ENCODE peak calls at places on chromosome 6, in eight cellular contexts. One of them, this sample, is unnamed.
A peak's percentile ranks its signal among the peaks of the same experiment; 100 is the strongest.

GRCh38 chr6:110738899-110739365 is 76.3 kb downstream of the CDK19 start:
- DNase-seq in AG09319: no peak
- DNase-seq in amniotic stem cell: no peak
- DNase-seq in IMR-90: no peak
- DNase-seq in cardiac fibroblast: no peak
- DNase-seq in NCI-H774: no peak
- DNase-seq in astrocyte of the cerebellum: no peak
- DNase-seq in GM12865: no peak
- DNase-seq in this sample: no peak

GRCh38 chr6:133132092-133132491 is 109.1 kb upstream of the EYA4 start:
- DNase-seq in amniotic stem cell: no peak
- DNase-seq in AG09319: no peak
- DNase-seq in GM12865: no peak
- DNase-seq in cardiac fibroblast: no peak
- DNase-seq in NCI-H774: peak; percentile 30
- DNase-seq in IMR-90: peak; percentile 40
- DNase-seq in astrocyte of the cerebellum: no peak
- DNase-seq in this sample: no peak

GRCh38 chr6:118663993-118664985 is 12.9 kb upstream of the CEP85L start:
- DNase-seq in astrocyte of the cerebellum: no peak
- DNase-seq in AG09319: no peak
- DNase-seq in GM12865: no peak
- DNase-seq in amniotic stem cell: no peak
- DNase-seq in NCI-H774: no peak
- DNase-seq in IMR-90: no peak
- DNase-seq in cardiac fibroblast: no peak
- DNase-seq in this sample: no peak

GRCh38 chr6:43758617-43759050 is 11.4 kb upstream of the VEGFA start:
- DNase-seq in amniotic stem cell: no peak
- DNase-seq in GM12865: no peak
- DNase-seq in astrocyte of the cerebellum: no peak
- DNase-seq in cardiac fibroblast: no peak
- DNase-seq in AG09319: no peak
- DNase-seq in NCI-H774: no peak
- DNase-seq in IMR-90: no peak
- DNase-seq in this sample: no peak

GRCh38 chr6:36357872-36358234 is 21.2 kb upstream of the BNIP5 start:
- DNase-seq in GM12865: peak; percentile 64
- DNase-seq in astrocyte of the cerebellum: no peak
- DNase-seq in AG09319: no peak
- DNase-seq in NCI-H774: no peak
- DNase-seq in IMR-90: no peak
- DNase-seq in amniotic stem cell: no peak
- DNase-seq in cardiac fibroblast: no peak
- DNase-seq in this sample: no peak

GRCh38 chr6:25788305-25788922 is 33.9 kb downstream of the SLC17A4 start:
- DNase-seq in NCI-H774: no peak
- DNase-seq in AG09319: peak; percentile 12
- DNase-seq in cardiac fibroblast: peak; percentile 70
- DNase-seq in amniotic stem cell: no peak
- DNase-seq in GM12865: peak; percentile 49
- DNase-seq in astrocyte of the cerebellum: no peak
- DNase-seq in IMR-90: peak; percentile 51
- DNase-seq in this sample: peak; percentile 52

GRCh38 chr6:73074175-73074574 is 151.1 kb downstream of the KHDC1L start:
- DNase-seq in AG09319: no peak
- DNase-seq in cardiac fibroblast: no peak
- DNase-seq in astrocyte of the cerebellum: peak; percentile 72
- DNase-seq in NCI-H774: no peak
- DNase-seq in IMR-90: peak; percentile 83
- DNase-seq in amniotic stem cell: no peak
- DNase-seq in GM12865: no peak
- DNase-seq in this sample: peak; percentile 61

GRCh38 chr6:134932535-134933470 is 17.1 kb downstream of the ALDH8A1 start:
- DNase-seq in NCI-H774: no peak
- DNase-seq in astrocyte of the cerebellum: no peak
- DNase-seq in GM12865: no peak
- DNase-seq in AG09319: no peak
- DNase-seq in IMR-90: no peak
- DNase-seq in amniotic stem cell: no peak
- DNase-seq in cardiac fibroblast: no peak
- DNase-seq in this sample: no peak

GRCh38 chr6:150016324-150017185 is 8.8 kb downstream of the RAET1L start:
- DNase-seq in cardiac fibroblast: peak; percentile 80
- DNase-seq in NCI-H774: peak; percentile 59
- DNase-seq in AG09319: peak; percentile 37
- DNase-seq in amniotic stem cell: peak; percentile 48
- DNase-seq in IMR-90: peak; percentile 61
- DNase-seq in astrocyte of the cerebellum: peak; percentile 45
- DNase-seq in GM12865: peak; percentile 68
- DNase-seq in this sample: no peak

GRCh38 chr6:85464722-85465150 is 14.9 kb downstream of the NT5E start:
- DNase-seq in AG09319: no peak
- DNase-seq in cardiac fibroblast: peak; percentile 71
- DNase-seq in amniotic stem cell: no peak
- DNase-seq in NCI-H774: no peak
- DNase-seq in GM12865: no peak
- DNase-seq in astrocyte of the cerebellum: no peak
- DNase-seq in IMR-90: peak; percentile 98
- DNase-seq in this sample: peak; percentile 90

GRCh38 chr6:118843685-118844390 is 50.1 kb upstream of the ASF1A start:
- DNase-seq in amniotic stem cell: no peak
- DNase-seq in astrocyte of the cerebellum: no peak
- DNase-seq in AG09319: no peak
- DNase-seq in cardiac fibroblast: peak; percentile 20
- DNase-seq in IMR-90: peak; percentile 34
- DNase-seq in GM12865: peak; percentile 84
- DNase-seq in NCI-H774: no peak
- DNase-seq in this sample: no peak

GRCh38 chr6:88165087-88165876 is 865 bp downstream of the CNR1 start:
- DNase-seq in GM12865: no peak
- DNase-seq in cardiac fibroblast: no peak
- DNase-seq in AG09319: no peak
- DNase-seq in IMR-90: no peak
- DNase-seq in amniotic stem cell: no peak
- DNase-seq in astrocyte of the cerebellum: no peak
- DNase-seq in NCI-H774: peak; percentile 42
- DNase-seq in this sample: no peak

GRCh38 chr6:127459231-127459641 is at the start of gene KIAA0408:
- DNase-seq in GM12865: peak; percentile 1
- DNase-seq in AG09319: no peak
- DNase-seq in astrocyte of the cerebellum: no peak
- DNase-seq in NCI-H774: peak; percentile 49
- DNase-seq in cardiac fibroblast: peak; percentile 78
- DNase-seq in amniotic stem cell: no peak
- DNase-seq in IMR-90: peak; percentile 87
- DNase-seq in this sample: peak; percentile 44

GRCh38 chr6:26296857-26297648 is 67.9 kb upstream of the BTN3A2 start:
- DNase-seq in AG09319: no peak
- DNase-seq in amniotic stem cell: no peak
- DNase-seq in NCI-H774: peak; percentile 48
- DNase-seq in cardiac fibroblast: no peak
- DNase-seq in GM12865: no peak
- DNase-seq in astrocyte of the cerebellum: no peak
- DNase-seq in IMR-90: peak; percentile 35
- DNase-seq in this sample: no peak

GRCh38 chr6:109299695-109300564 is 82.3 kb downstream of the CD164 start:
- DNase-seq in amniotic stem cell: no peak
- DNase-seq in astrocyte of the cerebellum: no peak
- DNase-seq in AG09319: no peak
- DNase-seq in IMR-90: no peak
- DNase-seq in GM12865: no peak
- DNase-seq in cardiac fibroblast: no peak
- DNase-seq in NCI-H774: peak; percentile 88
- DNase-seq in this sample: no peak

GRCh38 chr6:90460067-90460466 is 126.8 kb downstream of the MAP3K7 start:
- DNase-seq in AG09319: no peak
- DNase-seq in NCI-H774: no peak
- DNase-seq in amniotic stem cell: no peak
- DNase-seq in astrocyte of the cerebellum: no peak
- DNase-seq in cardiac fibroblast: no peak
- DNase-seq in IMR-90: no peak
- DNase-seq in GM12865: no peak
- DNase-seq in this sample: no peak

GRCh38 chr6:99905209-99906106 is 88.6 kb downstream of the MCHR2 start:
- DNase-seq in cardiac fibroblast: peak; percentile 41
- DNase-seq in NCI-H774: peak; percentile 71
- DNase-seq in IMR-90: peak; percentile 56
- DNase-seq in GM12865: peak; percentile 50
- DNase-seq in AG09319: peak; percentile 3
- DNase-seq in amniotic stem cell: peak; percentile 37
- DNase-seq in astrocyte of the cerebellum: peak; percentile 34
- DNase-seq in this sample: no peak

GRCh38 chr6:22526753-22527152 is 42.6 kb upstream of the HDGFL1 start:
- DNase-seq in NCI-H774: no peak
- DNase-seq in GM12865: no peak
- DNase-seq in AG09319: no peak
- DNase-seq in astrocyte of the cerebellum: no peak
- DNase-seq in IMR-90: peak; percentile 36
- DNase-seq in amniotic stem cell: no peak
- DNase-seq in cardiac fibroblast: no peak
- DNase-seq in this sample: no peak

GRCh38 chr6:8195040-8195713 is 92.8 kb upstream of the EEF1E1 start:
- DNase-seq in cardiac fibroblast: no peak
- DNase-seq in AG09319: no peak
- DNase-seq in amniotic stem cell: no peak
- DNase-seq in astrocyte of the cerebellum: no peak
- DNase-seq in NCI-H774: no peak
- DNase-seq in IMR-90: no peak
- DNase-seq in GM12865: no peak
- DNase-seq in this sample: peak; percentile 56

GRCh38 chr6:140541288-140541687 is 1166.8 kb upstream of the CITED2 start:
- DNase-seq in AG09319: no peak
- DNase-seq in cardiac fibroblast: no peak
- DNase-seq in GM12865: peak; percentile 8
- DNase-seq in astrocyte of the cerebellum: no peak
- DNase-seq in amniotic stem cell: no peak
- DNase-seq in IMR-90: no peak
- DNase-seq in NCI-H774: no peak
- DNase-seq in this sample: no peak

GRCh38 chr6:17962436-17963031 is 24.9 kb downstream of the KIF13A start:
- DNase-seq in astrocyte of the cerebellum: peak; percentile 87
- DNase-seq in AG09319: peak; percentile 71
- DNase-seq in cardiac fibroblast: peak; percentile 93
- DNase-seq in amniotic stem cell: peak; percentile 73
- DNase-seq in GM12865: no peak
- DNase-seq in NCI-H774: no peak
- DNase-seq in IMR-90: peak; percentile 96
- DNase-seq in this sample: peak; percentile 90

GRCh38 chr6:43471399-43471798 is 6.0 kb upstream of the TJAP1 start:
- DNase-seq in NCI-H774: no peak
- DNase-seq in GM12865: no peak
- DNase-seq in IMR-90: no peak
- DNase-seq in astrocyte of the cerebellum: no peak
- DNase-seq in AG09319: no peak
- DNase-seq in amniotic stem cell: no peak
- DNase-seq in cardiac fibroblast: no peak
- DNase-seq in this sample: no peak

GRCh38 chr6:97677626-97678025 is 394.6 kb upstream of the MMS22L start:
- DNase-seq in NCI-H774: no peak
- DNase-seq in IMR-90: no peak
- DNase-seq in cardiac fibroblast: no peak
- DNase-seq in astrocyte of the cerebellum: no peak
- DNase-seq in amniotic stem cell: no peak
- DNase-seq in AG09319: no peak
- DNase-seq in GM12865: no peak
- DNase-seq in this sample: no peak

GRCh38 chr6:69494595-69494994 is 302.2 kb downstream of the LMBRD1 start:
- DNase-seq in GM12865: no peak
- DNase-seq in IMR-90: no peak
- DNase-seq in cardiac fibroblast: no peak
- DNase-seq in astrocyte of the cerebellum: no peak
- DNase-seq in NCI-H774: no peak
- DNase-seq in AG09319: no peak
- DNase-seq in amniotic stem cell: no peak
- DNase-seq in this sample: no peak

GRCh38 chr6:122994256-122994655 is 1.8 kb upstream of the CLVS2 start:
- DNase-seq in amniotic stem cell: no peak
- DNase-seq in GM12865: no peak
- DNase-seq in astrocyte of the cerebellum: no peak
- DNase-seq in IMR-90: no peak
- DNase-seq in NCI-H774: no peak
- DNase-seq in AG09319: no peak
- DNase-seq in cardiac fibroblast: no peak
- DNase-seq in this sample: no peak

GRCh38 chr6:65876668-65877067 is 169.6 kb upstream of the EYS start:
- DNase-seq in NCI-H774: no peak
- DNase-seq in IMR-90: no peak
- DNase-seq in GM12865: no peak
- DNase-seq in cardiac fibroblast: no peak
- DNase-seq in AG09319: no peak
- DNase-seq in astrocyte of the cerebellum: no peak
- DNase-seq in amniotic stem cell: no peak
- DNase-seq in this sample: no peak